ENCODE peak calls at places on chromosome 5, in eight cellular contexts. F is stomach, K is H9, V is tibial artery, A is heart left ventricle, D is IMR-90, J is HL-60, R is MM.1S. X is an unnamed sample. For H3K27me3, the result is how much of the 10 kb centered on the place peaks cover.

GRCh38 chr5:126054593-126055347 is 368.4 kb upstream of the GRAMD2B start:
- DNase-seq in K (no peak), A (no peak), F (no peak), V (no peak), D (no peak), R (no peak), J (no peak), X (no peak)

GRCh38 chr5:177389368-177390169 is 5.3 kb downstream of the SLC34A1 start:
- DNase-seq in K (peak), R (no peak), A (no peak), D (peak), F (no peak), J (no peak), V (no peak), X (no peak)

GRCh38 chr5:37565067-37565670 is 186.1 kb downstream of the WDR70 start:
- DNase-seq in D (peak), K (no peak), F (no peak), J (no peak), V (no peak), R (no peak), A (no peak), X (no peak)

GRCh38 chr5:38650540-38651275 is 94.3 kb upstream of the LIFR start:
- DNase-seq in F (no peak), A (no peak), V (no peak), R (no peak), J (no peak), D (peak), K (peak), X (no peak)

GRCh38 chr5:172835246-172836030 is 1.4 kb downstream of the ERGIC1 start:
- DNase-seq in K (no peak), R (peak), D (no peak), A (no peak), F (no peak), J (no peak), V (no peak), X (no peak)

GRCh38 chr5:171979606-171980005 is 26.8 kb downstream of the FBXW11 start:
- DNase-seq in J (no peak), F (no peak), K (peak), R (no peak), V (no peak), A (no peak), D (no peak), X (no peak)

GRCh38 chr5:38404667-38405276 is 146.4 kb downstream of the EGFLAM start:
- DNase-seq in K (peak), V (no peak), A (no peak), R (no peak), D (no peak), J (no peak), F (peak), X (no peak)

GRCh38 chr5:81785311-81785710 is 34.4 kb upstream of the SSBP2 start:
- DNase-seq in R (no peak), D (no peak), V (no peak), K (no peak), F (no peak), A (no peak), J (no peak), X (no peak)

GRCh38 chr5:80958611-80959010 is 1.6 kb upstream of the RASGRF2 start:
- DNase-seq in V (no peak), K (no peak), F (no peak), J (no peak), D (no peak), R (no peak), A (no peak), X (no peak)

GRCh38 chr5:181260720-181261319 is at the start of gene TRIM52:
- DNase-seq in R (peak), V (peak), J (peak), D (peak), K (peak), F (peak), A (peak), X (peak)

GRCh38 chr5:125560476-125561225 is 814.2 kb upstream of the ZNF608 start:
- DNase-seq in D (peak), A (no peak), F (no peak), K (no peak), V (no peak), R (no peak), J (no peak), X (no peak)

GRCh38 chr5:148996270-148996669 is 66.6 kb downstream of the SH3TC2 start:
- DNase-seq in K (no peak), V (no peak), J (no peak), F (no peak), A (no peak), R (no peak), D (peak), X (no peak)

GRCh38 chr5:31232273-31232888 is 38.9 kb downstream of the CDH6 start:
- DNase-seq in R (peak), F (no peak), K (peak), V (peak), J (no peak), D (peak), A (peak), X (no peak)

GRCh38 chr5:65624025-65624569 is at the start of gene TRIM23:
- DNase-seq in R (peak), D (peak), K (peak), A (peak), J (peak), F (peak), V (peak), X (peak)

GRCh38 chr5:65623482-65623881 is 651 bp downstream of the TRIM23 start:
- DNase-seq in A (no peak), K (no peak), J (no peak), V (no peak), R (peak), D (no peak), F (no peak), X (no peak)

GRCh38 chr5:65620021-65620420 is 4.1 kb downstream of the TRIM23 start:
- DNase-seq in R (no peak), J (no peak), F (no peak), D (no peak), A (no peak), K (no peak), V (no peak), X (no peak)

GRCh38 chr5:65625743-65626142 is 916 bp downstream of the SHLD3 start:
- DNase-seq in D (no peak), A (no peak), F (no peak), R (no peak), K (no peak), J (no peak), V (no peak), X (no peak)

GRCh38 chr5:65624570-65625555 is at the start of the genes SHLD3 and TRAPPC13:
- DNase-seq in J (peak), K (peak), V (peak), A (peak), D (peak), F (peak), R (peak), X (peak)
- TF ChIP-seq CTCF in J (no peak), K (peak), V (no peak), A (no peak), D (no peak), F (no peak), R (no peak), X (peak)

GRCh38 chr5:93035194-93035593 is 545.8 kb downstream of the NR2F1-AS1 start:
- DNase-seq in J (no peak), K (no peak), V (no peak), A (no peak), R (no peak), D (no peak), F (no peak), X (no peak)

GRCh38 chr5:93044860-93045666 is 536.0 kb downstream of the NR2F1-AS1 start:
- DNase-seq in A (no peak), V (no peak), D (no peak), J (no peak), K (no peak), F (no peak), R (no peak), X (no peak)

GRCh38 chr5:93039888-93040287 is 541.1 kb downstream of the NR2F1-AS1 start:
- DNase-seq in A (no peak), R (no peak), F (no peak), V (no peak), D (no peak), K (no peak), J (no peak), X (no peak)
- H3K27me3 ChIP-seq in A (under half), R (under half), F (under half), V (under half), D (under half), K (under half), J (under half), X (under half)

GRCh38 chr5:14200312-14200990 is 57.3 kb downstream of the TRIO start:
- DNase-seq in D (no peak), F (no peak), J (no peak), R (no peak), K (no peak), V (no peak), A (no peak), X (no peak)
- TF ChIP-seq CTCF in D (no peak), F (no peak), J (no peak), R (no peak), K (no peak), V (no peak), A (no peak), X (no peak)

GRCh38 chr5:49953-50544 is 41.9 kb upstream of the PLEKHG4B start:
- DNase-seq in J (no peak), V (no peak), R (no peak), K (no peak), D (no peak), F (no peak), A (no peak), X (no peak)
- H3K27me3 ChIP-seq in J (under half), V (under half), R (under half), K (under half), D (under half), F (under half), A (under half), X (under half)

DNA sequence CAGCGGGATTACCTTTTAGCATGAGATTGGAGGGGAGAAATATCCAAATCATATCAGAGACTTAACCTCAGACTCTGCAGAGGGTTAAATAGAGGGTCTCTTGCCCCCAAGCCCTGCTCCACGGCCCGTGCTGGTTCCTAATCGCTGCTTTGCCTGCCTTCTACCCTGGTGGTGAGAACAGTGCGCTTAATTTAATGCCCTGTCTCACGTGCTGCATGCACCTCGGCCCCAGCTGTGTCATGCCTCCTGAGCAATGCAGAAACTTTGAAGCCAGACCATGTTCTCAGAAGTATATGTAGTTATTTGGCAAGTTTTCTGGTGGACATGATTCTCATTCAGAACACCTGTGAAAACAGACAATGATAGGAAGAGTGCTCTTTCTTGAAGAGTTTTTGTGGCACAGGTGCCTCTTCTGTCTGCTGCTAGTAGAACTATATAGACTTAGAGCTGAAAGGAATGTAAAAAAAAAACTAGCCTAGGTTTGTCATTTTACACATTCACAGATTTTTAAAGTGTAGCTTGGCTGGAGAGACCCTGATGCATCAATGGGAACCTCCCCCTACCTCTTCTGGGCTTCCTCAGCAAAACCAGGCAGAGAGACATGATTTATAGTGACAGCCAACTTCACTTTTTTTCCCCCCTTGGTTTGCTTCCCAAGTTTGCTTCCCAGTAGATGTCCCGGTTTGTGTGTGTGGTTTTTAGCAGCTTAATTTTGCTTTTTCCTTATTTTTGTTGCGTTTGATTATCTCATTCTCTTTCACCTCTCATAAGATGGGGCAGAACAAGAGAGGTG is 1.6 kb downstream of the OTULIN start:
- DNase-seq in J (no peak), F (no peak), R (peak), A (peak), D (peak), V (no peak), K (no peak), X (no peak)
- TF ChIP-seq CTCF in J (no peak), F (no peak), R (peak), A (no peak), D (no peak), V (no peak), K (peak), X (no peak)

DNA sequence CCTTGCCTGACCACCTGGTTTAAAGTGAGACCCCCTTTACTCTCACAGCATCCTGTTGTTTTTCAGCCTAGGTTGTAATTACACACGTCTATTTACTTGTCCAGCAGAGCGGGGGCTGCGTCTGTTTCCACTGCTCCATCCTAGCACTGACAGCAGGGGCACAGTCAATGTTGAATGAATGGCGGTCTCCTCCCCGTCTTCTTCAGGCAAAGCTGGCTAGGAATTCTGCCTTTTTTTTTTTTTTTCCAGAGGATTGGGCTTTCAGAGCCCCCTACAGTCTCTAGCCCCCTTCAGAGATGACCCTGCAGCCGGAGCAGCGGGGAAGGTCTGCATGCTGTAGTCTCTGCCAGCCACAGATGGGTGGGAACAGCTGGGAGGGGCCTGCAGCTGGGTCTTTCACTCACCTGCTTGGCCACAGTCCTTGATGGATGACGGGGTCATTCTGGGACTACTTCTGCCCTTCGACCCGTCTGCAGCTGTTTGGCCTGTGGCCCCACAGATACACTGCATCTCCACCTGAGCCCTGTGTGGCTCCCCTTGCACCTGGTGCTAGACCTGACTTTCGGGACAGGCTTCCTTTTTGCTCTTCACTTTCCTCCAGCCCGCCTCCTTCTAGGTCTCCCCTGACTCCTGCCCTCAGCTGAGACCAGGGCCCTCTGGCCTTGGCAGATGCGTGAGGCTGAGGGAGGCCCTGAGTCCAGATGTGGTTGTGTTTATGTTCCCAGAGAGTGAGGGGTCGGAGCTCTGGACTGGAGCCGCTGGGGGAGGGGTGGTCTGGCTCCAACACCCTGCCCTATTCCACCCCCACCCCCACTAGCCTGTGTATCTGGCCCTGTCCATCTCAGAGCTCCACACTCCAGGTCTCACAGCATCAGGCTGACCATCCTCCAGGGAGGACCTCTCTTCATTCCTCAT is 8.0 kb downstream of the PITX1 start:
- DNase-seq in V (no peak), D (no peak), J (no peak), A (peak), R (no peak), K (no peak), F (no peak), X (no peak)
- H3K27me3 ChIP-seq in V (under half), D (under half), J (under half), A (half or more), R (under half), K (half or more), F (half or more), X (under half)